ENCODE peak calls at places on chromosomes 5 and 9, in four cellular contexts. I is HCEC 1CT; Y is stimulated activated CD4-positive, alpha-beta T cell treated with anti-CD3 and anti-CD28 coated beads, Interleukin-1b, Interleukin-23, amount 100 ng/mL, for 24 hours; Q is MM.1S. D is an unnamed sample.
A peak's percentile ranks its signal among the peaks of the same experiment; 100 is the strongest.

GRCh38 chr9:109143881-109144562 is 23.0 kb downstream of the FRRS1L start:
- DNase-seq in I (peak; percentile 70), Y (no peak), Q (peak; percentile 81), D (no peak)

GRCh38 chr5:115585265-115585664 is 17.0 kb downstream of the TICAM2 start:
- DNase-seq in I (no peak), Y (no peak), Q (no peak), D (no peak)

GRCh38 chr5:181246276-181247050 is 2.8 kb upstream of the RACK1 start:
- DNase-seq in I (peak; percentile 87), Y (peak; percentile 62), Q (peak; percentile 42), D (peak; percentile 21)

GRCh38 chr9:111644195-111644772 is 13.2 kb downstream of the DNAJC25 start:
- DNase-seq in I (no peak), Y (no peak), Q (no peak), D (no peak)

GRCh38 chr5:601771-602465 is 10.2 kb upstream of the CEP72 start:
- DNase-seq in I (no peak), Y (no peak), Q (no peak), D (no peak)

GRCh38 chr5:175658299-175659145 is 651 bp downstream of the HRH2 start:
- DNase-seq in I (no peak), Y (peak; percentile 28), Q (peak; percentile 69), D (no peak)

GRCh38 chr9:129624947-129625346 is 1.0 kb upstream of the NTMT1 start:
- DNase-seq in I (no peak), Y (no peak), Q (no peak), D (no peak)

GRCh38 chr9:136587944-136588662 is 42.3 kb upstream of the NOTCH1 start:
- DNase-seq in I (no peak), Y (no peak), Q (no peak), D (no peak)

GRCh38 chr5:150541397-150541675 is 33.4 kb downstream of the NDST1 start:
- DNase-seq in I (no peak), Y (no peak), Q (no peak), D (no peak)

GRCh38 chr5:141403387-141403786 is 809 bp downstream of the PCDHGA9 start:
- DNase-seq in I (no peak), Y (no peak), Q (no peak), D (no peak)

GRCh38 chr5:59354811-59355210 is 538.7 kb downstream of the PDE4D start:
- DNase-seq in I (no peak), Y (no peak), Q (no peak), D (no peak)

GRCh38 chr9:87909310-87910041 is 8.3 kb upstream of the SPATA31C1 start:
- DNase-seq in I (no peak), Y (no peak), Q (no peak), D (no peak)

GRCh38 chr5:171798413-171798812 is 12.8 kb downstream of the SMIM23 start:
- DNase-seq in I (no peak), Y (no peak), Q (no peak), D (no peak)

GRCh38 chr9:131755541-131756198 is 15.8 kb upstream of the RAPGEF1 start:
- DNase-seq in I (peak; percentile 69), Y (peak; percentile 81), Q (peak; percentile 87), D (peak; percentile 78)

GRCh38 chr9:89845321-89845720 is 240.5 kb downstream of the GADD45G start:
- DNase-seq in I (no peak), Y (no peak), Q (no peak), D (no peak)

GRCh38 chr5:137710086-137710485 is 25.8 kb downstream of the KLHL3 start:
- DNase-seq in I (no peak), Y (no peak), Q (no peak), D (no peak)

GRCh38 chr9:22617156-22617555 is 170.5 kb downstream of the DMRTA1 start:
- DNase-seq in I (no peak), Y (no peak), Q (no peak), D (no peak)

GRCh38 chr9:136308262-136309053 is 4.6 kb upstream of the CCDC187 start:
- DNase-seq in I (no peak), Y (no peak), Q (no peak), D (no peak)

GRCh38 chr5:385321-385720 is 57.7 kb upstream of the EXOC3 start:
- DNase-seq in I (no peak), Y (no peak), Q (no peak), D (no peak)

GRCh38 chr9:36765077-36765390 is 192.3 kb downstream of the MELK start:
- DNase-seq in I (no peak), Y (no peak), Q (no peak), D (no peak)